ENCODE peak calls at places on chromosomes 13 and 19, in five cellular contexts. Z is OCI-LY7; J is ascending aorta; V is stimulated activated naive CD4-positive, alpha-beta T cell; B is activated effector memory CD4-positive, alpha-beta T cell treated with Interleukin-2 at 50 U/mL for 16 hours. K is an unnamed sample.

GRCh38 chr13:51246005-51246404 is 23.8 kb downstream of the FAM124A start:
- DNase-seq in Z (no peak), J (no peak), B (no peak), V (no peak), K (no peak)

GRCh38 chr13:109256866-109257760 is 529.3 kb downstream of the IRS2 start:
- DNase-seq in B (no peak), Z (no peak), V (no peak), J (no peak), K (no peak)

GRCh38 chr19:4097501-4097900 is 26.4 kb downstream of the MAP2K2 start:
- DNase-seq in B (no peak), J (no peak), V (no peak), Z (no peak), K (no peak)

GRCh38 chr19:46994141-46994686 is 25.4 kb upstream of the NPAS1 start:
- DNase-seq in J (no peak), V (no peak), B (no peak), Z (no peak), K (no peak)

GRCh38 chr19:50649433-50650391 is at the start of gene C19orf81:
- DNase-seq in V (no peak), J (no peak), B (no peak), Z (peak), K (no peak)

GRCh38 chr19:37950471-37951175 is 43.6 kb downstream of the SIPA1L3 start:
- DNase-seq in Z (no peak), J (no peak), B (no peak), V (no peak), K (no peak)

GRCh38 chr13:74511523-74511922 is 377.3 kb upstream of the KLF12 start:
- DNase-seq in V (no peak), J (no peak), B (no peak), Z (no peak), K (no peak)

GRCh38 chr19:41249707-41250423 is 14.3 kb upstream of the HNRNPUL1 start:
- DNase-seq in Z (no peak), B (no peak), V (no peak), J (no peak), K (no peak)

GRCh38 chr13:110023729-110024645 is 237.6 kb upstream of the IRS2 start:
- DNase-seq in Z (no peak), V (no peak), B (no peak), J (peak), K (no peak)

GRCh38 chr13:113861433-113862030 is 2.3 kb downstream of the GAS6 start:
- DNase-seq in J (no peak), V (no peak), B (no peak), Z (no peak), K (no peak)

GRCh38 chr19:33292595-33293254 is 9.6 kb downstream of the CEBPA start:
- DNase-seq in Z (no peak), B (no peak), J (no peak), V (no peak), K (no peak)

GRCh38 chr13:98541211-98541610 is 35.7 kb downstream of the STK24 start:
- DNase-seq in V (no peak), J (no peak), Z (no peak), B (no peak), K (no peak)

GRCh38 chr19:56538761-56539263 is at the start of gene ZFP28:
- DNase-seq in V (no peak), Z (no peak), B (no peak), J (peak), K (peak)

GRCh38 chr19:19420570-19421301 is 15.3 kb downstream of the GATAD2A start:
- DNase-seq in J (no peak), V (no peak), Z (no peak), B (no peak), K (no peak)

GRCh38 chr13:53520132-53520531 is 491.5 kb downstream of the OLFM4 start:
- DNase-seq in J (no peak), V (no peak), Z (no peak), B (no peak), K (no peak)

GRCh38 chr19:6276447-6276846 is 3.3 kb downstream of the MLLT1 start:
- DNase-seq in Z (no peak), B (no peak), J (no peak), V (no peak), K (no peak)

GRCh38 chr19:38665950-38666661 is 18.7 kb downstream of the ACTN4 start:
- DNase-seq in B (no peak), J (no peak), V (no peak), Z (no peak), K (no peak)

GRCh38 chr13:109657395-109657794 is 129.0 kb downstream of the IRS2 start:
- DNase-seq in J (no peak), Z (no peak), V (no peak), B (no peak), K (no peak)

GRCh38 chr13:47455581-47455980 is 545.5 kb downstream of the SUCLA2 start:
- DNase-seq in V (no peak), Z (no peak), B (no peak), J (no peak), K (no peak)

GRCh38 chr19:30224689-30225606 is 147.2 kb upstream of the ZNF536 start:
- DNase-seq in B (no peak), V (no peak), Z (peak), J (no peak), K (no peak)

GRCh38 chr13:36758345-36758744 is 60.7 kb upstream of the RFXAP start:
- DNase-seq in Z (no peak), B (no peak), V (no peak), J (no peak), K (no peak)

GRCh38 chr19:29269641-29270040 is 56.7 kb upstream of the UQCRFS1 start:
- DNase-seq in J (no peak), Z (no peak), B (no peak), V (no peak), K (no peak)

GRCh38 chr13:71867101-71867814 is at the start of gene DACH1:
- DNase-seq in B (no peak), J (no peak), Z (no peak), V (no peak), K (peak)

GRCh38 chr19:44598880-44599279 is 14.5 kb upstream of the IGSF23 start:
- DNase-seq in B (no peak), V (no peak), Z (no peak), J (no peak), K (no peak)

GRCh38 chr13:34578917-34579316 is 363.2 kb upstream of the NBEA start:
- DNase-seq in Z (no peak), B (no peak), V (no peak), J (no peak), K (no peak)

GRCh38 chr19:35166100-35167063 is 11.8 kb downstream of the FXYD5 start:
- DNase-seq in V (no peak), B (no peak), J (no peak), Z (no peak), K (no peak)

GRCh38 chr19:18876865-18877264 is 19.1 kb downstream of the CERS1 start:
- DNase-seq in B (no peak), V (no peak), J (no peak), Z (no peak), K (no peak)

GRCh38 chr19:12769689-12770088 is 5.7 kb downstream of the HOOK2 start:
- DNase-seq in V (peak), J (no peak), Z (no peak), B (peak), K (no peak)

GRCh38 chr19:29831041-29831548 is 19.3 kb downstream of the CCNE1 start:
- DNase-seq in B (peak), J (no peak), Z (no peak), V (peak), K (no peak)

GRCh38 chr13:96993660-96994029 is 631 bp downstream of the OXGR1 start:
- DNase-seq in V (no peak), B (no peak), Z (no peak), J (no peak), K (no peak)

GRCh38 chr19:15200575-15201364 is at the start of gene NOTCH3:
- DNase-seq in J (no peak), V (no peak), B (no peak), Z (no peak), K (no peak)

GRCh38 chr19:907183-907853 is 5.7 kb downstream of the R3HDM4 start:
- DNase-seq in B (no peak), V (peak), Z (peak), J (no peak), K (no peak)

GRCh38 chr13:72728290-72728605 is 525 bp downstream of the BORA start:
- DNase-seq in B (no peak), J (no peak), Z (no peak), V (no peak), K (no peak)

GRCh38 chr19:39765091-39766076 is 13.3 kb upstream of the LEUTX start:
- DNase-seq in V (peak), Z (peak), J (no peak), B (no peak), K (no peak)

GRCh38 chr13:31588923-31589322 is 150.4 kb upstream of the RXFP2 start:
- DNase-seq in J (no peak), B (no peak), V (no peak), Z (no peak), K (no peak)

GRCh38 chr19:53772943-53773342 is 51.2 kb downstream of the NLRP12 start:
- DNase-seq in Z (peak), B (no peak), V (peak), J (no peak), K (no peak)

GRCh38 chr19:6023085-6023682 is 45.2 kb upstream of the RANBP3 start:
- DNase-seq in J (no peak), Z (no peak), V (no peak), B (no peak), K (no peak)

GRCh38 chr13:30600470-30600869 is 17.2 kb upstream of the USPL1 start:
- DNase-seq in J (no peak), Z (no peak), B (no peak), V (no peak), K (no peak)

GRCh38 chr19:1289395-1290244 is 3.9 kb downstream of the EFNA2 start:
- DNase-seq in V (no peak), Z (peak), J (no peak), B (no peak), K (no peak)